ENCODE peak calls at places on chromosomes 3 and 15, in nine cellular contexts. One of them, this sample, is unnamed.
A peak's percentile ranks its signal among the peaks of the same experiment; 100 is the strongest.

GRCh38 chr3:47225310-47225906 is 57.2 kb downstream of the KIF9 start:
- DNase-seq in NCI-H345: no peak
- DNase-seq in activated CD8-positive, alpha-beta memory T cell treated with anti-CD3 and anti-CD28 coated beads for 24 hours: no peak
- DNase-seq in T-cell: no peak
- DNase-seq in MM.1S: no peak
- DNase-seq in HT1080: peak; percentile 18
- DNase-seq in AG10803: peak; percentile 78
- DNase-seq in progenitor cell of endocrine pancreas: no peak
- DNase-seq in fibroblast of mammary gland: peak; percentile 6
- DNase-seq in this sample: no peak

GRCh38 chr3:45684327-45684892 is 4.8 kb upstream of the SACM1L start:
- DNase-seq in AG10803: no peak
- DNase-seq in NCI-H345: no peak
- DNase-seq in fibroblast of mammary gland: no peak
- DNase-seq in HT1080: no peak
- DNase-seq in progenitor cell of endocrine pancreas: no peak
- DNase-seq in T-cell: no peak
- DNase-seq in activated CD8-positive, alpha-beta memory T cell treated with anti-CD3 and anti-CD28 coated beads for 24 hours: no peak
- DNase-seq in MM.1S: no peak
- DNase-seq in this sample: no peak

GRCh38 chr3:47009225-47010049 is 30.0 kb downstream of the NBEAL2 start:
- DNase-seq in progenitor cell of endocrine pancreas: peak; percentile 85
- DNase-seq in T-cell: peak; percentile 33
- DNase-seq in MM.1S: no peak
- DNase-seq in AG10803: peak; percentile 93
- DNase-seq in activated CD8-positive, alpha-beta memory T cell treated with anti-CD3 and anti-CD28 coated beads for 24 hours: peak; percentile 89
- DNase-seq in NCI-H345: peak; percentile 89
- DNase-seq in fibroblast of mammary gland: peak; percentile 88
- DNase-seq in HT1080: no peak
- DNase-seq in this sample: peak; percentile 14

GRCh38 chr3:167198949-167199348 is 181.1 kb downstream of the ZBBX start:
- DNase-seq in progenitor cell of endocrine pancreas: no peak
- DNase-seq in NCI-H345: no peak
- DNase-seq in fibroblast of mammary gland: no peak
- DNase-seq in AG10803: no peak
- DNase-seq in activated CD8-positive, alpha-beta memory T cell treated with anti-CD3 and anti-CD28 coated beads for 24 hours: no peak
- DNase-seq in MM.1S: peak; percentile 17
- DNase-seq in HT1080: no peak
- DNase-seq in T-cell: no peak
- DNase-seq in this sample: no peak

GRCh38 chr15:56835598-56836275 is 82.7 kb upstream of the TCF12 start:
- DNase-seq in fibroblast of mammary gland: peak; percentile 25
- DNase-seq in NCI-H345: peak; percentile 82
- DNase-seq in MM.1S: no peak
- DNase-seq in HT1080: no peak
- DNase-seq in progenitor cell of endocrine pancreas: no peak
- DNase-seq in AG10803: peak; percentile 33
- DNase-seq in activated CD8-positive, alpha-beta memory T cell treated with anti-CD3 and anti-CD28 coated beads for 24 hours: no peak
- DNase-seq in T-cell: no peak
- DNase-seq in this sample: no peak

GRCh38 chr3:125431912-125432587 is 56.9 kb upstream of the ZNF148 start:
- DNase-seq in fibroblast of mammary gland: no peak
- DNase-seq in progenitor cell of endocrine pancreas: no peak
- DNase-seq in AG10803: peak; percentile 46
- DNase-seq in MM.1S: no peak
- DNase-seq in HT1080: no peak
- DNase-seq in NCI-H345: no peak
- DNase-seq in T-cell: no peak
- DNase-seq in activated CD8-positive, alpha-beta memory T cell treated with anti-CD3 and anti-CD28 coated beads for 24 hours: no peak
- DNase-seq in this sample: no peak

GRCh38 chr3:116000315-116000714 is 377.0 kb downstream of the GAP43 start:
- DNase-seq in activated CD8-positive, alpha-beta memory T cell treated with anti-CD3 and anti-CD28 coated beads for 24 hours: no peak
- DNase-seq in T-cell: no peak
- DNase-seq in AG10803: peak; percentile 86
- DNase-seq in progenitor cell of endocrine pancreas: no peak
- DNase-seq in MM.1S: peak; percentile 12
- DNase-seq in NCI-H345: no peak
- DNase-seq in fibroblast of mammary gland: peak; percentile 99
- DNase-seq in HT1080: peak; percentile 97
- DNase-seq in this sample: no peak

GRCh38 chr15:66767370-66767769 is 65.3 kb downstream of the SMAD6 start:
- DNase-seq in NCI-H345: no peak
- DNase-seq in activated CD8-positive, alpha-beta memory T cell treated with anti-CD3 and anti-CD28 coated beads for 24 hours: no peak
- DNase-seq in MM.1S: no peak
- DNase-seq in T-cell: no peak
- DNase-seq in fibroblast of mammary gland: no peak
- DNase-seq in progenitor cell of endocrine pancreas: no peak
- DNase-seq in HT1080: no peak
- DNase-seq in AG10803: no peak
- DNase-seq in this sample: no peak

GRCh38 chr3:49410102-49410843 is 1.5 kb downstream of the RHOA start:
- DNase-seq in T-cell: no peak
- DNase-seq in activated CD8-positive, alpha-beta memory T cell treated with anti-CD3 and anti-CD28 coated beads for 24 hours: no peak
- DNase-seq in AG10803: no peak
- DNase-seq in fibroblast of mammary gland: no peak
- DNase-seq in NCI-H345: no peak
- DNase-seq in HT1080: no peak
- DNase-seq in progenitor cell of endocrine pancreas: no peak
- DNase-seq in MM.1S: no peak
- DNase-seq in this sample: no peak

GRCh38 chr3:127706312-127706711 is 33.6 kb downstream of the ABTB1 start:
- DNase-seq in T-cell: no peak
- DNase-seq in NCI-H345: no peak
- DNase-seq in progenitor cell of endocrine pancreas: no peak
- DNase-seq in fibroblast of mammary gland: no peak
- DNase-seq in HT1080: no peak
- DNase-seq in activated CD8-positive, alpha-beta memory T cell treated with anti-CD3 and anti-CD28 coated beads for 24 hours: no peak
- DNase-seq in MM.1S: no peak
- DNase-seq in AG10803: no peak
- DNase-seq in this sample: no peak

GRCh38 chr3:15052335-15053242 is 12.5 kb downstream of the MRPS25 start:
- DNase-seq in T-cell: no peak
- DNase-seq in MM.1S: no peak
- DNase-seq in fibroblast of mammary gland: no peak
- DNase-seq in NCI-H345: no peak
- DNase-seq in activated CD8-positive, alpha-beta memory T cell treated with anti-CD3 and anti-CD28 coated beads for 24 hours: no peak
- DNase-seq in HT1080: no peak
- DNase-seq in AG10803: no peak
- DNase-seq in progenitor cell of endocrine pancreas: no peak
- DNase-seq in this sample: no peak

GRCh38 chr15:100671858-100672543 is 69.6 kb downstream of the ASB7 start:
- DNase-seq in T-cell: no peak
- DNase-seq in HT1080: peak; percentile 59
- DNase-seq in AG10803: no peak
- DNase-seq in progenitor cell of endocrine pancreas: no peak
- DNase-seq in activated CD8-positive, alpha-beta memory T cell treated with anti-CD3 and anti-CD28 coated beads for 24 hours: no peak
- DNase-seq in fibroblast of mammary gland: peak; percentile 68
- DNase-seq in MM.1S: no peak
- DNase-seq in NCI-H345: no peak
- DNase-seq in this sample: no peak

GRCh38 chr3:159458010-159458409 is 530.6 kb upstream of the IL12A start:
- DNase-seq in NCI-H345: no peak
- DNase-seq in MM.1S: no peak
- DNase-seq in activated CD8-positive, alpha-beta memory T cell treated with anti-CD3 and anti-CD28 coated beads for 24 hours: no peak
- DNase-seq in T-cell: no peak
- DNase-seq in progenitor cell of endocrine pancreas: no peak
- DNase-seq in fibroblast of mammary gland: peak; percentile 88
- DNase-seq in HT1080: peak; percentile 98
- DNase-seq in AG10803: peak; percentile 96
- DNase-seq in this sample: no peak

GRCh38 chr15:70096975-70097336 is 761 bp downstream of the TLE3 start:
- DNase-seq in HT1080: no peak
- DNase-seq in T-cell: no peak
- DNase-seq in fibroblast of mammary gland: no peak
- DNase-seq in MM.1S: peak; percentile 30
- DNase-seq in activated CD8-positive, alpha-beta memory T cell treated with anti-CD3 and anti-CD28 coated beads for 24 hours: no peak
- DNase-seq in AG10803: no peak
- DNase-seq in NCI-H345: no peak
- DNase-seq in progenitor cell of endocrine pancreas: no peak
- DNase-seq in this sample: no peak

GRCh38 chr3:28860307-28860706 is 420.6 kb upstream of the RBMS3 start:
- DNase-seq in T-cell: no peak
- DNase-seq in progenitor cell of endocrine pancreas: no peak
- DNase-seq in NCI-H345: no peak
- DNase-seq in fibroblast of mammary gland: peak; percentile 7
- DNase-seq in HT1080: no peak
- DNase-seq in AG10803: peak; percentile 47
- DNase-seq in MM.1S: no peak
- DNase-seq in activated CD8-positive, alpha-beta memory T cell treated with anti-CD3 and anti-CD28 coated beads for 24 hours: no peak
- DNase-seq in this sample: no peak

GRCh38 chr15:35151782-35152181 is 66.7 kb upstream of the NANOGP8 start:
- DNase-seq in fibroblast of mammary gland: no peak
- DNase-seq in progenitor cell of endocrine pancreas: no peak
- DNase-seq in AG10803: no peak
- DNase-seq in T-cell: no peak
- DNase-seq in NCI-H345: no peak
- DNase-seq in MM.1S: no peak
- DNase-seq in activated CD8-positive, alpha-beta memory T cell treated with anti-CD3 and anti-CD28 coated beads for 24 hours: no peak
- DNase-seq in HT1080: no peak
- DNase-seq in this sample: no peak

GRCh38 chr15:50137330-50137761 is 18.3 kb upstream of the ATP8B4 start:
- DNase-seq in fibroblast of mammary gland: peak; percentile 100
- DNase-seq in AG10803: peak; percentile 98
- DNase-seq in activated CD8-positive, alpha-beta memory T cell treated with anti-CD3 and anti-CD28 coated beads for 24 hours: no peak
- DNase-seq in MM.1S: no peak
- DNase-seq in progenitor cell of endocrine pancreas: no peak
- DNase-seq in T-cell: no peak
- DNase-seq in NCI-H345: no peak
- DNase-seq in HT1080: peak; percentile 94
- DNase-seq in this sample: no peak

GRCh38 chr3:195526492-195526891 is 16.6 kb downstream of the PPP1R2 start:
- DNase-seq in HT1080: no peak
- DNase-seq in progenitor cell of endocrine pancreas: no peak
- DNase-seq in AG10803: no peak
- DNase-seq in fibroblast of mammary gland: no peak
- DNase-seq in activated CD8-positive, alpha-beta memory T cell treated with anti-CD3 and anti-CD28 coated beads for 24 hours: no peak
- DNase-seq in MM.1S: no peak
- DNase-seq in NCI-H345: no peak
- DNase-seq in T-cell: no peak
- DNase-seq in this sample: no peak

GRCh38 chr15:42547926-42548257 is 701 bp downstream of the LRRC57 start:
- DNase-seq in AG10803: peak; percentile 38
- DNase-seq in MM.1S: peak; percentile 38
- DNase-seq in HT1080: no peak
- DNase-seq in progenitor cell of endocrine pancreas: no peak
- DNase-seq in activated CD8-positive, alpha-beta memory T cell treated with anti-CD3 and anti-CD28 coated beads for 24 hours: no peak
- DNase-seq in fibroblast of mammary gland: no peak
- DNase-seq in NCI-H345: no peak
- DNase-seq in T-cell: peak; percentile 0
- DNase-seq in this sample: no peak

This sample was measured in small intestine.